ENCODE peak calls at places on chromosomes 7 and 10, in ten cellular contexts. G is uterus, X is stomach, A is IMR-90, M is heart left ventricle, H is body of pancreas, Y is upper lobe of left lung, C is tibial nerve, D is adrenal gland, S is Peyer's patch. W is an unnamed sample.

GRCh38 chr10:121497513-121497912 is 100.7 kb downstream of the FGFR2 start:
- DNase-seq in G (no peak), X (no peak), A (no peak), M (no peak), H (no peak), Y (no peak), C (no peak), D (no peak), S (no peak), W (no peak)

GRCh38 chr7:34900891-34901493 is 136.3 kb downstream of the DPY19L1 start:
- DNase-seq in G (no peak), X (no peak), A (no peak), M (no peak), H (no peak), Y (no peak), C (no peak), D (no peak), S (no peak), W (peak; percentile 23)

GRCh38 chr10:26335574-26336093 is 102.5 kb upstream of the APBB1IP start:
- DNase-seq in G (no peak), X (no peak), A (no peak), M (no peak), H (no peak), Y (no peak), C (no peak), D (no peak), S (no peak), W (no peak)

GRCh38 chr10:116417821-116418220 is 9.8 kb upstream of the PNLIPRP3 start:
- DNase-seq in G (no peak), X (no peak), A (no peak), M (no peak), H (no peak), Y (no peak), C (no peak), D (no peak), S (no peak), W (no peak)

GRCh38 chr7:14432936-14433335 is 443.5 kb upstream of the ETV1 start:
- DNase-seq in G (no peak), X (no peak), A (no peak), M (no peak), H (no peak), Y (no peak), C (no peak), D (no peak), S (no peak), W (no peak)

GRCh38 chr10:102775973-102776669 is 32.4 kb downstream of the WBP1L start:
- DNase-seq in G (peak; percentile 85), X (peak; percentile 52), A (peak; percentile 91), M (peak; percentile 94), H (peak; percentile 67), Y (peak; percentile 74), C (peak; percentile 86), D (peak; percentile 88), S (peak; percentile 22), W (peak; percentile 60)

GRCh38 chr10:132649651-132650360 is 112.2 kb downstream of the INPP5A start:
- DNase-seq in G (no peak), X (no peak), A (no peak), M (no peak), H (no peak), Y (no peak), C (no peak), D (no peak), S (no peak), W (no peak)

GRCh38 chr7:158648787-158649186 is 55.8 kb downstream of the NCAPG2 start:
- DNase-seq in G (no peak), X (no peak), A (no peak), M (no peak), H (no peak), Y (no peak), C (no peak), D (no peak), S (no peak), W (no peak)

GRCh38 chr10:35940067-35940989 is 298.2 kb upstream of the FZD8 start:
- DNase-seq in G (peak; percentile 25), X (no peak), A (peak; percentile 58), M (no peak), H (no peak), Y (no peak), C (no peak), D (no peak), S (no peak), W (no peak)

GRCh38 chr7:100215895-100216294 is 3.9 kb upstream of the PVRIG start:
- DNase-seq in G (peak; percentile 76), X (peak; percentile 44), A (peak; percentile 37), M (peak; percentile 30), H (peak; percentile 57), Y (no peak), C (peak; percentile 38), D (no peak), S (no peak), W (no peak)

GRCh38 chr7:86961686-86962085 is 97.8 kb downstream of the ELAPOR2 start:
- DNase-seq in G (no peak), X (no peak), A (no peak), M (no peak), H (no peak), Y (no peak), C (no peak), D (no peak), S (no peak), W (no peak)

GRCh38 chr10:11510714-11511113 is 100.7 kb downstream of the USP6NL start:
- DNase-seq in G (no peak), X (no peak), A (no peak), M (no peak), H (no peak), Y (no peak), C (no peak), D (no peak), S (no peak), W (no peak)

DNA sequence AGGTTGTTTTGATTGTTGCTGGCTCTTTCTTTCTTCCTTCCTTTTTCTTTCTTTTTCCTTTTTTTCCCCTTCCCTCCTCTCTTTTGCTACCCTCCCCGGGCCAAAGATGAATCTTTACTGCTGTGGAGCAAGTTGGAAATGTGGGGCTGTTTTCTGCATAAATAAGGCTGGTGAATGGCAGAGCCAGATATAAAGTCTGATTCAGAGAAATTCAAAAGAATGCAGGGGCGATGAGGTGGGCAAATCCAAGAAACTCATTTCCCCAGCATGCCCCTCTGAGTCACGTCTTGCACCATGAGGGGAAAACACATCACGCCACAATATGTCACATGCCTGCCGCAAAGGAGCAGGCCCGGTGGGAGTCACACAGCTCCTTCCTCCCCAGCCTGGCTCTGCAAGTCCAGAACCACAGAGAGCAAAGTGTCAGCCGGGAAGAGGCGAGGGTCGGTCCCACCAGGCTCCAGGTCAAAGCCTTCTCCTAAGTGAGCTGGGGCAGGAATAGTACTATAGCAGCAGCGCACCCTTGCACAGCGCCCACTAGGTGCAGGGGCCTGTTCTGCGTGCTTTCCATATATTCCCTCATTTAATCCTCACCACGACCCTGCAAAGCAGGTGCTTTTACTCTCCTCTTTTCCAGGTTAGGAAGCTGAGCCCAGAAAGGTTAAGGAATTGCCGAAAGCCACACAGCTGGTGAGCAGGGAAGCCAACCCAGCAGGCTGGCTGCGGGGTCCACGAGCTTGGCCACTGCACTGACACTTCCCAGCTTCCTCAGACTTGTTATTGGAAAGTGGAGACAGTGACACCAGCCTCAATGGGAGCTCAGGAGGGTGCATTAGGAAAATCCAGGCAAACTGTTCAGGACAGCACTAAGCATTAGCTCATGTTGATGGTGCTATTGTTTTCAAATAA is 94.1 kb upstream of the ZMIZ1 start:
- DNase-seq in G (peak; percentile 72), X (peak; percentile 52), A (peak; percentile 94), M (peak; percentile 64), H (peak; percentile 44), Y (peak; percentile 77), C (peak; percentile 72), D (peak; percentile 87), S (peak; percentile 40), W (peak; percentile 78)
- TF ChIP-seq POLR2A in G (no peak), X (no peak), A (peak; percentile 85), M (no peak), H (peak; percentile 17), Y (no peak), C (no peak), D (peak; percentile 61), S (no peak), W (no peak)

GRCh38 chr7:6012355-6013104 is 3.5 kb downstream of the AIMP2 start:
- DNase-seq in G (no peak), X (peak; percentile 42), A (no peak), M (no peak), H (peak; percentile 14), Y (peak; percentile 62), C (no peak), D (no peak), S (no peak), W (no peak)

GRCh38 chr7:6011541-6011940 is 2.5 kb downstream of the AIMP2 start:
- DNase-seq in G (no peak), X (no peak), A (no peak), M (no peak), H (no peak), Y (no peak), C (no peak), D (no peak), S (no peak), W (no peak)

DNA sequence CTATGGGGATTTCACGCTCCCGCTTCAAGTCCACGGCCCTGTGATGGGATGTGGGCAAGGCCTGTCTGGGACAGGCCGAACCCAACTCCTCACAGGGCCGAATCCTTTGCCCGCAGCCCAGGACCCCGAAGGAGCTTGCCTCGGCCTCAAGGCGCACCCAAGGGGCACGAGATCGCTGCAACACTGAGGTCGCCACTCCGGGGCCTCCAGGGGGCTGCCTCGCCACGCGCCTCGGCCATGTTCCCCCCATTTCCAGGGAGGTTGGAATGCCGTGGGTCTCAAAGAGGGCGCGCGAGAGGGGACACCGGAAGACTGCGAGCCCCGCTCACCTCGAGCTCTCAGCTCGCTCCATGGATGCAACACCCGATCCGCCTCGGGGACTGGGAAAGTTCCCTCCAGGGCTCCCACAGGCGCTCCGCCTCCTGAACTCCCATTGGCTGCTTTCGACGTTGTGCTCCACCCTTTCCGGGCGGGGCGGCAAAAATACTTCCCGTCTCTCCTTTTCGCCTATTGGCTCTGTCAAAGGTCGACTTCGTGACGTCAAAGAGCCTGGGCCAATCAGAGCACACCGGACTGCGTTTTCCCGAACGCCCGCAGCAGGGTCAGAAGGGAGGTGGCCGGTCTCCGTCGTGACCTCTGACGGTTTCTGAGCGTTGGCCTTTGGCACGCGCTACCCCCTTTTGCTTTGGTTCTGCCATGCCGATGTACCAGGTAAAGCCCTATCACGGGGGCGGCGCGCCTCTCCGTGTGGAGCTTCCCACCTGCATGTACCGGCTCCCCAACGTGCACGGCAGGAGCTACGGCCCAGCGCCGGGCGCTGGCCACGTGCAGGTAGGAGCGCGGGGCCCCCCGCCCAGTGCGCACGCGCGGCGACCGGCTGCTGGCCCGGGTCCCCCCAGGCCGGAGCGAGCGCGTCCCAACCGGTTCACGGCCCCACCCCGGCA is at the start of the genes AIMP2 and PMS2:
- DNase-seq in G (peak; percentile 98), X (peak; percentile 99), A (peak; percentile 98), M (peak; percentile 99), H (peak; percentile 98), Y (peak; percentile 97), C (peak; percentile 99), D (peak; percentile 99), S (peak; percentile 97), W (peak; percentile 98)
- TF ChIP-seq POLR2A in G (peak; percentile 38), X (no peak), A (peak; percentile 85), M (no peak), H (peak; percentile 83), Y (no peak), C (peak; percentile 18), D (peak; percentile 93), S (peak; percentile 80), W (peak; percentile 96)

GRCh38 chr10:29838529-29838928 is 203.8 kb upstream of the SVIL start:
- DNase-seq in G (no peak), X (no peak), A (no peak), M (no peak), H (no peak), Y (no peak), C (no peak), D (no peak), S (no peak), W (no peak)
- TF ChIP-seq POLR2A in G (no peak), X (no peak), A (no peak), M (no peak), H (no peak), Y (no peak), C (no peak), D (no peak), S (no peak), W (no peak)

GRCh38 chr10:45001382-45002148 is 842 bp downstream of the ZNF22 start:
- DNase-seq in G (peak; percentile 49), X (peak; percentile 86), A (peak; percentile 69), M (peak; percentile 69), H (peak; percentile 88), Y (peak; percentile 81), C (no peak), D (peak; percentile 60), S (peak; percentile 66), W (peak; percentile 80)
- TF ChIP-seq POLR2A in G (peak; percentile 7), X (no peak), A (no peak), M (no peak), H (peak; percentile 84), Y (no peak), C (no peak), D (peak; percentile 33), S (no peak), W (no peak)

W was measured in erythroblast.